ENCODE peak calls at places on chromosome 5, in nine cellular contexts. R is activated CD8-positive, alpha-beta T cell treated with anti-CD3 and anti-CD28 coated beads for 36 hours; W is B cell; S is glutamatergic neuron; T is fibroblast of lung; J is upper lobe of left lung; H is ovary; Z is cardiac fibroblast; C is astrocyte of the cerebellum. N is an unnamed sample.

GRCh38 chr5:56108212-56108611 is 113.4 kb upstream of the IL6ST start:
- DNase-seq in R (no peak), W (no peak), S (no peak), T (no peak), J (no peak), H (peak), Z (no peak), C (no peak), N (no peak)

GRCh38 chr5:98763001-98763630 is 10.3 kb upstream of the RGMB start:
- DNase-seq in R (no peak), W (no peak), S (no peak), T (peak), J (no peak), H (no peak), Z (peak), C (no peak), N (no peak)

GRCh38 chr5:170571331-170571731 is 67.5 kb downstream of the KCNIP1 start:
- DNase-seq in R (no peak), W (no peak), S (no peak), T (no peak), J (no peak), H (no peak), Z (peak), C (peak), N (peak)

GRCh38 chr5:154205441-154206117 is 15.0 kb downstream of the GALNT10 start:
- DNase-seq in R (no peak), W (no peak), S (no peak), T (peak), J (no peak), H (no peak), Z (no peak), C (no peak), N (no peak)

GRCh38 chr5:112183103-112183634 is 235.9 kb downstream of the EPB41L4A start:
- DNase-seq in R (no peak), W (no peak), S (no peak), T (no peak), J (no peak), H (no peak), Z (peak), C (no peak), N (peak)

GRCh38 chr5:98700730-98701129 is 72.7 kb upstream of the RGMB start:
- DNase-seq in R (no peak), W (no peak), S (no peak), T (no peak), J (no peak), H (no peak), Z (no peak), C (no peak), N (no peak)

GRCh38 chr5:144142030-144142825 is 28.2 kb downstream of the YIPF5 start:
- DNase-seq in R (no peak), W (peak), S (no peak), T (peak), J (no peak), H (no peak), Z (peak), C (peak), N (peak)

GRCh38 chr5:112012112-112012511 is 255.1 kb upstream of the NREP start:
- DNase-seq in R (no peak), W (no peak), S (no peak), T (peak), J (no peak), H (no peak), Z (peak), C (peak), N (no peak)

GRCh38 chr5:135217669-135218485 is 181.2 kb downstream of the MACROH2A1 start:
- DNase-seq in R (no peak), W (peak), S (no peak), T (no peak), J (no peak), H (no peak), Z (no peak), C (no peak), N (no peak)

GRCh38 chr5:169162407-169162806 is 138.5 kb downstream of the SLIT3 start:
- DNase-seq in R (no peak), W (no peak), S (no peak), T (no peak), J (no peak), H (no peak), Z (peak), C (peak), N (peak)

GRCh38 chr5:96868603-96869371 is 7.5 kb upstream of the ERAP2 start:
- DNase-seq in R (peak), W (peak), S (no peak), T (peak), J (no peak), H (no peak), Z (peak), C (no peak), N (peak)

GRCh38 chr5:75671506-75671905 is 45.7 kb downstream of the POC5 start:
- DNase-seq in R (no peak), W (no peak), S (no peak), T (peak), J (no peak), H (no peak), Z (no peak), C (no peak), N (peak)

GRCh38 chr5:74063821-74064598 is 438.0 kb downstream of the ARHGEF28 start:
- DNase-seq in R (peak), W (no peak), S (no peak), T (peak), J (no peak), H (no peak), Z (peak), C (peak), N (peak)

GRCh38 chr5:115601709-115602584 is at the start of gene TICAM2:
- DNase-seq in R (peak), W (peak), S (peak), T (peak), J (peak), H (peak), Z (peak), C (no peak), N (no peak)

GRCh38 chr5:178346607-178347334 is 114.2 kb upstream of the PHYKPL start:
- DNase-seq in R (no peak), W (no peak), S (no peak), T (no peak), J (no peak), H (no peak), Z (no peak), C (no peak), N (no peak)

GRCh38 chr5:149257875-149258705 is 13.6 kb upstream of the AFAP1L1 start:
- DNase-seq in R (no peak), W (no peak), S (no peak), T (peak), J (no peak), H (no peak), Z (peak), C (no peak), N (no peak)

GRCh38 chr5:26339576-26339975 is 698.8 kb downstream of the CDH9 start:
- DNase-seq in R (no peak), W (no peak), S (no peak), T (no peak), J (no peak), H (no peak), Z (no peak), C (no peak), N (no peak)

GRCh38 chr5:26434688-26435087 is 603.7 kb downstream of the CDH9 start:
- DNase-seq in R (no peak), W (no peak), S (no peak), T (no peak), J (no peak), H (no peak), Z (no peak), C (no peak), N (no peak)

GRCh38 chr5:103436661-103437060 is 125.9 kb downstream of the NUDT12 start:
- DNase-seq in R (no peak), W (no peak), S (no peak), T (no peak), J (no peak), H (no peak), Z (no peak), C (no peak), N (no peak)

GRCh38 chr5:40674661-40675235 is 5.0 kb upstream of the PTGER4 start:
- DNase-seq in R (no peak), W (no peak), S (no peak), T (no peak), J (no peak), H (no peak), Z (no peak), C (no peak), N (peak)

GRCh38 chr5:131107128-131107527 is 57.9 kb downstream of the HINT1 start:
- DNase-seq in R (no peak), W (no peak), S (no peak), T (no peak), J (no peak), H (no peak), Z (no peak), C (no peak), N (no peak)

GRCh38 chr5:10985711-10986110 is 224.7 kb upstream of the DAP start:
- DNase-seq in R (no peak), W (no peak), S (no peak), T (no peak), J (no peak), H (no peak), Z (no peak), C (no peak), N (no peak)

GRCh38 chr5:93054424-93055165 is 526.4 kb downstream of the NR2F1-AS1 start:
- DNase-seq in R (no peak), W (no peak), S (no peak), T (peak), J (no peak), H (no peak), Z (peak), C (no peak), N (peak)

GRCh38 chr5:102090770-102091169 is 205.3 kb downstream of the SLCO4C1 start:
- DNase-seq in R (peak), W (no peak), S (peak), T (no peak), J (no peak), H (no peak), Z (peak), C (no peak), N (peak)

GRCh38 chr5:148776780-148777179 is 49.6 kb upstream of the ADRB2 start:
- DNase-seq in R (peak), W (no peak), S (no peak), T (peak), J (no peak), H (no peak), Z (peak), C (peak), N (peak)

GRCh38 chr5:40958811-40959210 is 49.5 kb downstream of the C7 start:
- DNase-seq in R (no peak), W (no peak), S (no peak), T (peak), J (no peak), H (no peak), Z (no peak), C (no peak), N (no peak)

GRCh38 chr5:173984218-173984617 is 4.8 kb upstream of the C5orf47 start:
- DNase-seq in R (no peak), W (no peak), S (no peak), T (peak), J (no peak), H (no peak), Z (peak), C (no peak), N (peak)

GRCh38 chr5:72790188-72790587 is 26.3 kb upstream of the TNPO1 start:
- DNase-seq in R (no peak), W (no peak), S (no peak), T (peak), J (no peak), H (no peak), Z (peak), C (no peak), N (peak)

GRCh38 chr5:98934581-98934980 is 5.8 kb upstream of the CHD1 start:
- DNase-seq in R (no peak), W (no peak), S (no peak), T (no peak), J (no peak), H (no peak), Z (no peak), C (no peak), N (peak)

GRCh38 chr5:93620487-93621339 is 37.7 kb downstream of the NR2F1 start:
- DNase-seq in R (peak), W (peak), S (peak), T (peak), J (peak), H (peak), Z (peak), C (no peak), N (peak)

GRCh38 chr5:138491284-138491648 is 26.0 kb downstream of the EGR1 start:
- DNase-seq in R (no peak), W (no peak), S (no peak), T (no peak), J (no peak), H (no peak), Z (no peak), C (no peak), N (no peak)

GRCh38 chr5:60494635-60495034 is 205.3 kb downstream of the DEPDC1B start:
- DNase-seq in R (no peak), W (peak), S (no peak), T (no peak), J (no peak), H (no peak), Z (no peak), C (no peak), N (no peak)

GRCh38 chr5:172973931-172974330 is 9.6 kb upstream of the ATP6V0E1 start:
- DNase-seq in R (no peak), W (no peak), S (no peak), T (no peak), J (no peak), H (no peak), Z (peak), C (no peak), N (no peak)

GRCh38 chr5:110056580-110057114 is 366.9 kb downstream of the MAN2A1 start:
- DNase-seq in R (no peak), W (no peak), S (no peak), T (no peak), J (no peak), H (no peak), Z (no peak), C (no peak), N (no peak)

GRCh38 chr5:110053824-110054223 is 364.1 kb downstream of the MAN2A1 start:
- DNase-seq in R (no peak), W (no peak), S (no peak), T (no peak), J (no peak), H (no peak), Z (no peak), C (no peak), N (no peak)

GRCh38 chr5:110055301-110055700 is 365.6 kb downstream of the MAN2A1 start:
- DNase-seq in R (no peak), W (no peak), S (no peak), T (peak), J (no peak), H (no peak), Z (no peak), C (peak), N (no peak)

GRCh38 chr5:110053205-110053604 is 363.5 kb downstream of the MAN2A1 start:
- DNase-seq in R (no peak), W (no peak), S (no peak), T (no peak), J (no peak), H (no peak), Z (no peak), C (no peak), N (no peak)

GRCh38 chr5:110054240-110054639 is 364.5 kb downstream of the MAN2A1 start:
- DNase-seq in R (peak), W (no peak), S (peak), T (peak), J (no peak), H (no peak), Z (peak), C (peak), N (peak)
- TF ChIP-seq CTCF in R (peak), W (no peak), S (no peak), T (peak), J (peak), H (no peak), Z (peak), C (peak), N (peak)

GRCh38 chr5:140835622-140836510 is 1.8 kb downstream of the PCDHA7 start:
- DNase-seq in R (no peak), W (no peak), S (no peak), T (no peak), J (peak), H (no peak), Z (no peak), C (no peak), N (no peak)

GRCh38 chr5:140842798-140843733 is 2.1 kb downstream of the PCDHA8 start:
- DNase-seq in R (no peak), W (no peak), S (no peak), T (no peak), J (peak), H (no peak), Z (no peak), C (no peak), N (no peak)

GRCh38 chr5:140840978-140841962 is at the start of gene PCDHA8:
- DNase-seq in R (peak), W (no peak), S (no peak), T (no peak), J (peak), H (peak), Z (no peak), C (no peak), N (peak)
- TF ChIP-seq CTCF in R (peak), W (no peak), S (no peak), T (peak), J (no peak), H (no peak), Z (peak), C (no peak), N (peak)

GRCh38 chr5:139689631-139690384 is 41.7 kb downstream of the CXXC5 start:
- DNase-seq in R (peak), W (no peak), S (no peak), T (peak), J (peak), H (no peak), Z (peak), C (no peak), N (peak)
- TF ChIP-seq CTCF in R (peak), W (peak), S (no peak), T (peak), J (peak), H (no peak), Z (peak), C (peak), N (peak)

GRCh38 chr5:24110019-24110615 is 534.7 kb downstream of the CDH10 start:
- DNase-seq in R (no peak), W (no peak), S (no peak), T (peak), J (no peak), H (no peak), Z (peak), C (no peak), N (peak)
- TF ChIP-seq CTCF in R (no peak), W (no peak), S (peak), T (peak), J (no peak), H (no peak), Z (peak), C (peak), N (peak)

DNA sequence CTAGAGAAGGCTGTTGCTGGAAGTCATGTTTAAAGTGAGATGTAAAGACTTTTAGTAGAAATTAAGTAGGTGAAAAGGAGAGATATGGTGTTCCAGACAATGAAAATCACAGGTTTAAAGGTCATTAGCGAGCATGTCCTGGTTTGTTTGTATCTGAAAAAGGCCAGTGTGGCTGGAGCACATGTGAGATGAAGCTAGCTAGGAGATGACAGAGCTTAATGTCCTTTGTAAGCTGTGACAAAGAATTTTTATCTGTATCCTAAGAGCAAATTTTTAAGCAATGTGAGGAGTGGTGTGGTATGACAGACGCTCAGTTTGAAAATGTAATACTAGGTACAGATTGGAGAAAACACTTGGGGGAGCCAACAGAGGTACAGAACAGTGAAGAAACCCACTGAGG is 567.2 kb upstream of the ARRDC3 start:
- DNase-seq in R (no peak), W (no peak), S (no peak), T (no peak), J (no peak), H (no peak), Z (no peak), C (no peak), N (no peak)
- TF ChIP-seq CTCF in R (no peak), W (no peak), S (no peak), T (no peak), J (no peak), H (no peak), Z (no peak), C (no peak), N (no peak)

GRCh38 chr5:114360816-114361723 is 800 bp upstream of the KCNN2 start:
- DNase-seq in R (peak), W (peak), S (peak), T (peak), J (peak), H (peak), Z (no peak), C (no peak), N (no peak)
- TF ChIP-seq CTCF in R (no peak), W (no peak), S (peak), T (peak), J (no peak), H (no peak), Z (no peak), C (no peak), N (no peak)

GRCh38 chr5:100518377-100518776 is 16.8 kb upstream of the FAM174A start:
- DNase-seq in R (no peak), W (no peak), S (no peak), T (no peak), J (no peak), H (no peak), Z (no peak), C (no peak), N (peak)

GRCh38 chr5:100516285-100516684 is 18.9 kb upstream of the FAM174A start:
- DNase-seq in R (no peak), W (no peak), S (no peak), T (no peak), J (no peak), H (no peak), Z (no peak), C (no peak), N (no peak)

GRCh38 chr5:100517301-100517974 is 17.7 kb upstream of the FAM174A start:
- DNase-seq in R (no peak), W (no peak), S (no peak), T (no peak), J (no peak), H (no peak), Z (no peak), C (no peak), N (peak)

GRCh38 chr5:100519075-100519474 is 16.1 kb upstream of the FAM174A start:
- DNase-seq in R (no peak), W (no peak), S (no peak), T (no peak), J (no peak), H (no peak), Z (no peak), C (no peak), N (no peak)

DNA sequence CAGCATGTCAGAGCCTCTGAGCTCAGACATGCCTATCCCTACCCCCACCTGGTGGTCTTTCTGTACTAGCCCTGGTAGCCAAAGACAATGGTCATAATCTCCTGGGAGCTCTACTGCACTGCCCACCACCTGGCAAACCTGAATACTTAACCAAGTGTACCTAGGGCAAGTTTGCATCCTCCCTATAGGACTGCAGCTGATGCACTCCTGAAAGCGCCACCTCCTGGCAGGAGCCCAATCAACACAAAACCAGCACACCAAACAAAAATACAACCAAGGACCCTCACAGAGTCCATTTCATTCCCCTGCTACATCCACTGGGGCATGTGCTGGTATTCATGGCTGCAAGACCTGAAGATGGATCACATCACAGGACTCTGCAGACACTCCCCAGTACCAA is 14.8 kb upstream of the FAM174A start:
- DNase-seq in R (no peak), W (no peak), S (no peak), T (no peak), J (no peak), H (no peak), Z (no peak), C (no peak), N (peak)
- TF ChIP-seq CTCF in R (no peak), W (no peak), S (no peak), T (peak), J (no peak), H (no peak), Z (no peak), C (no peak), N (no peak)

DNA sequence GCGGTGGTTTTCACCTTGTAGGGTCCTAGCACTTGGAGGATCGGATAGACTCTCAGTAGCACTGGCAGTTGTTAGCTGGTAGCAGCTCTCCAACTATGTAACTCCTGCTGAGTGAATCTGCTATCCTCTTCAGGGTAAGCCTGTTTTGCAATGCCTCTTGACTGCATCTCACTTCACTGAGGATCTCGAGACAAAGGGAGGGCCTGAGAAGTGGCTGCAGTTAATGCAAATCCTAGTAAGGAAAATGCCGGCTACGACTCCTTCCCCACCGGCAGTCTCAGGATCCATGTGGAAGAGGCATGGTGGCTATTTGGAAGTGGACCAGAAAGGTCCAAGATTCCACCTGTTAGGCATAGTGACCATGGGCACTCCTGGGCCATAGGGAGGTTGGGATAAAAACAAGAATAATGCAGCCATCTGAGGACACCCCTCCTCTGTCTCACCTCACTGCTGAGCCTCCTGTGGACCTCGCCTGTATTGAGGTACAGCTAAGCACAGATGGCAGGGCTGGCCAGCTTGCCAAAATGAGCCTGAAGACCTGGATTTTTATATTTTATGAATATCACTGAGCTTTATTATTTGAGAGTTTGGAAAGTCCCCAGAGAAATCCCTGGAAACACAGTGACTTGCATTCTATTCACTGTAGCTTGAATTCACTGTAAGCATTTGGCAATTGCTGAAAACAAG is 146.0 kb downstream of the LIFR start:
- DNase-seq in R (no peak), W (no peak), S (no peak), T (no peak), J (no peak), H (no peak), Z (no peak), C (no peak), N (no peak)
- TF ChIP-seq CTCF in R (no peak), W (no peak), S (no peak), T (no peak), J (no peak), H (no peak), Z (no peak), C (no peak), N (no peak)

N was measured in MCF 10A.